ENCODE peak calls at places on chromosomes 5 and 9, in ten cellular contexts. J, R, E, Y, A, S, Z, D, M and W are unnamed samples.

GRCh38 chr9:106069241-106069640 is 374.9 kb downstream of the TMEM38B start:
- DNase-seq in J (no peak), R (no peak), E (no peak), Y (no peak), A (no peak), S (no peak), Z (no peak), D (no peak), M (no peak), W (no peak)

GRCh38 chr9:95438958-95439357 is 77.8 kb downstream of the PTCH1 start:
- DNase-seq in J (no peak), R (no peak), E (no peak), Y (no peak), A (no peak), S (no peak), Z (no peak), D (no peak), M (no peak), W (peak)

GRCh38 chr9:89357331-89358197 is 39.3 kb downstream of the SECISBP2 start:
- DNase-seq in J (no peak), R (no peak), E (no peak), Y (peak), A (no peak), S (no peak), Z (no peak), D (no peak), M (no peak), W (peak)

GRCh38 chr9:109329274-109330258 is 8.7 kb upstream of the EPB41L4B start:
- DNase-seq in J (peak), R (no peak), E (no peak), Y (peak), A (peak), S (peak), Z (no peak), D (no peak), M (no peak), W (no peak)

GRCh38 chr5:80246995-80247729 is 8.7 kb downstream of the SERINC5 start:
- DNase-seq in J (peak), R (no peak), E (peak), Y (no peak), A (no peak), S (peak), Z (peak), D (no peak), M (no peak), W (peak)

GRCh38 chr9:16294371-16294770 is 576.1 kb downstream of the BNC2 start:
- DNase-seq in J (no peak), R (no peak), E (no peak), Y (no peak), A (no peak), S (no peak), Z (no peak), D (no peak), M (peak), W (no peak)

GRCh38 chr9:91214867-91215266 is 146.9 kb downstream of the AUH start:
- DNase-seq in J (no peak), R (no peak), E (no peak), Y (no peak), A (no peak), S (no peak), Z (no peak), D (no peak), M (no peak), W (no peak)

GRCh38 chr9:31034311-31034710 is 1350.1 kb upstream of the ACO1 start:
- DNase-seq in J (no peak), R (no peak), E (no peak), Y (no peak), A (no peak), S (no peak), Z (peak), D (no peak), M (no peak), W (no peak)

GRCh38 chr9:80197661-80198060 is 625.9 kb downstream of the TLE4 start:
- DNase-seq in J (no peak), R (no peak), E (peak), Y (no peak), A (no peak), S (peak), Z (no peak), D (no peak), M (no peak), W (peak)

GRCh38 chr9:101354765-101355708 is 29.8 kb downstream of the BAAT start:
- DNase-seq in J (no peak), R (no peak), E (no peak), Y (no peak), A (no peak), S (no peak), Z (no peak), D (no peak), M (no peak), W (no peak)

GRCh38 chr9:100063185-100063584 is 35.6 kb downstream of the ERP44 start:
- DNase-seq in J (no peak), R (no peak), E (no peak), Y (no peak), A (no peak), S (peak), Z (peak), D (no peak), M (no peak), W (no peak)

GRCh38 chr9:93117924-93118862 is 15.9 kb downstream of the NINJ1 start:
- DNase-seq in J (no peak), R (no peak), E (no peak), Y (peak), A (no peak), S (no peak), Z (no peak), D (no peak), M (no peak), W (peak)

GRCh38 chr9:117412006-117412715 is 2.7 kb downstream of the ASTN2 start:
- DNase-seq in J (no peak), R (peak), E (no peak), Y (no peak), A (no peak), S (no peak), Z (no peak), D (no peak), M (no peak), W (peak)

GRCh38 chr9:36517131-36517530 is 55.6 kb upstream of the MELK start:
- DNase-seq in J (no peak), R (no peak), E (no peak), Y (no peak), A (no peak), S (no peak), Z (no peak), D (no peak), M (no peak), W (no peak)

GRCh38 chr5:168813179-168813968 is 234.2 kb upstream of the PANK3 start:
- DNase-seq in J (no peak), R (no peak), E (no peak), Y (no peak), A (no peak), S (no peak), Z (no peak), D (no peak), M (no peak), W (no peak)

GRCh38 chr5:147578228-147579024 is 68.6 kb upstream of the DPYSL3 start:
- DNase-seq in J (peak), R (peak), E (peak), Y (no peak), A (no peak), S (peak), Z (peak), D (no peak), M (no peak), W (peak)

GRCh38 chr9:34450644-34451043 is 7.7 kb downstream of the FAM219A start:
- DNase-seq in J (no peak), R (no peak), E (no peak), Y (no peak), A (no peak), S (no peak), Z (no peak), D (no peak), M (no peak), W (no peak)

GRCh38 chr9:8660383-8660782 is 860.8 kb upstream of the DMAC1 start:
- DNase-seq in J (peak), R (peak), E (no peak), Y (peak), A (peak), S (no peak), Z (no peak), D (no peak), M (peak), W (no peak)

GRCh38 chr9:134014946-134015345 is 10.3 kb upstream of the BRD3OS start:
- DNase-seq in J (no peak), R (no peak), E (no peak), Y (no peak), A (no peak), S (no peak), Z (no peak), D (no peak), M (no peak), W (no peak)

GRCh38 chr5:160271396-160271795 is 41.0 kb downstream of the CCNJL start:
- DNase-seq in J (no peak), R (no peak), E (no peak), Y (no peak), A (peak), S (no peak), Z (no peak), D (no peak), M (no peak), W (no peak)

GRCh38 chr5:128825826-128826225 is 139.5 kb upstream of the SLC27A6 start:
- DNase-seq in J (peak), R (no peak), E (no peak), Y (no peak), A (no peak), S (peak), Z (no peak), D (no peak), M (no peak), W (no peak)

GRCh38 chr5:87076931-87077330 is 190.8 kb upstream of the RASA1 start:
- DNase-seq in J (peak), R (no peak), E (peak), Y (no peak), A (no peak), S (peak), Z (no peak), D (no peak), M (no peak), W (no peak)

GRCh38 chr5:74240783-74241750 is 399.5 kb downstream of the ENC1 start:
- DNase-seq in J (peak), R (no peak), E (no peak), Y (no peak), A (no peak), S (no peak), Z (no peak), D (no peak), M (no peak), W (no peak)

GRCh38 chr5:170176916-170177315 is 55.9 kb upstream of the C5orf58 start:
- DNase-seq in J (no peak), R (no peak), E (no peak), Y (no peak), A (no peak), S (no peak), Z (no peak), D (no peak), M (no peak), W (no peak)

GRCh38 chr5:38948501-38948900 is 102.7 kb downstream of the OSMR start:
- DNase-seq in J (no peak), R (no peak), E (peak), Y (no peak), A (no peak), S (peak), Z (no peak), D (no peak), M (no peak), W (no peak)

GRCh38 chr9:34862043-34862442 is 96.0 kb upstream of the PHF24 start:
- DNase-seq in J (no peak), R (no peak), E (no peak), Y (no peak), A (no peak), S (no peak), Z (no peak), D (no peak), M (no peak), W (no peak)